ENCODE peak calls at places on chromosomes 16 and 17, in eight cellular contexts. G is progenitor cell of endocrine pancreas, E is fibroblast of pulmonary artery, F is heart right ventricle, H is breast epithelium, M is stomach, K is foreskin fibroblast, P is bronchial epithelial cell. W is an unnamed sample.

GRCh38 chr17:49496183-49496865 is 1.2 kb downstream of the NGFR start:
- DNase-seq in G (peak; percentile 81), E (peak; percentile 49), F (peak; percentile 85), H (no peak), M (peak; percentile 83), K (peak; percentile 35), P (no peak), W (peak; percentile 89)

GRCh38 chr16:11084484-11085024 is 140.2 kb downstream of the CLEC16A start:
- DNase-seq in G (no peak), E (peak; percentile 76), F (no peak), H (no peak), M (no peak), K (peak; percentile 85), P (no peak), W (no peak)

GRCh38 chr17:4074831-4075495 is 67.9 kb downstream of the ZZEF1 start:
- DNase-seq in G (no peak), E (peak; percentile 67), F (no peak), H (no peak), M (no peak), K (peak; percentile 7), P (peak; percentile 54), W (peak; percentile 56)

GRCh38 chr16:9787717-9788116 is 394.5 kb downstream of the GRIN2A start:
- DNase-seq in G (no peak), E (no peak), F (no peak), H (no peak), M (no peak), K (no peak), P (no peak), W (no peak)

GRCh38 chr17:77541995-77542394 is 401.2 kb downstream of the SEC14L1 start:
- DNase-seq in G (no peak), E (no peak), F (no peak), H (no peak), M (no peak), K (no peak), P (no peak), W (no peak)

GRCh38 chr17:81518785-81519283 is 6.2 kb upstream of the ACTG1 start:
- DNase-seq in G (no peak), E (no peak), F (peak; percentile 52), H (no peak), M (peak; percentile 70), K (no peak), P (peak; percentile 35), W (peak; percentile 63)

GRCh38 chr16:57276596-57276995 is 7.9 kb downstream of the PLLP start:
- DNase-seq in G (no peak), E (peak; percentile 65), F (no peak), H (no peak), M (no peak), K (no peak), P (peak; percentile 96), W (no peak)

GRCh38 chr16:21302454-21302853 is 24.4 kb upstream of the CRYM start:
- DNase-seq in G (no peak), E (peak; percentile 2), F (no peak), H (no peak), M (no peak), K (no peak), P (peak; percentile 67), W (no peak)

GRCh38 chr17:16450028-16450427 is 34.7 kb downstream of the TRPV2 start:
- DNase-seq in G (no peak), E (no peak), F (no peak), H (no peak), M (no peak), K (no peak), P (no peak), W (no peak)
- TF ChIP-seq CTCF in G (no peak), E (no peak), F (no peak), H (no peak), M (no peak), K (no peak), P (no peak), W (no peak)

GRCh38 chr16:29315916-29316517 is 90.5 kb downstream of the NPIPB11 start:
- DNase-seq in G (no peak), E (no peak), F (no peak), H (no peak), M (no peak), K (no peak), P (no peak), W (no peak)

GRCh38 chr16:29317269-29317668 is 89.2 kb downstream of the NPIPB11 start:
- DNase-seq in G (no peak), E (no peak), F (no peak), H (no peak), M (no peak), K (no peak), P (no peak), W (no peak)

GRCh38 chr16:29316673-29317237 is 89.8 kb downstream of the NPIPB11 start:
- DNase-seq in G (no peak), E (no peak), F (no peak), H (no peak), M (no peak), K (no peak), P (no peak), W (no peak)

GRCh38 chr16:29319726-29320125 is 86.8 kb downstream of the NPIPB11 start:
- DNase-seq in G (no peak), E (no peak), F (no peak), H (no peak), M (no peak), K (no peak), P (no peak), W (no peak)

DNA sequence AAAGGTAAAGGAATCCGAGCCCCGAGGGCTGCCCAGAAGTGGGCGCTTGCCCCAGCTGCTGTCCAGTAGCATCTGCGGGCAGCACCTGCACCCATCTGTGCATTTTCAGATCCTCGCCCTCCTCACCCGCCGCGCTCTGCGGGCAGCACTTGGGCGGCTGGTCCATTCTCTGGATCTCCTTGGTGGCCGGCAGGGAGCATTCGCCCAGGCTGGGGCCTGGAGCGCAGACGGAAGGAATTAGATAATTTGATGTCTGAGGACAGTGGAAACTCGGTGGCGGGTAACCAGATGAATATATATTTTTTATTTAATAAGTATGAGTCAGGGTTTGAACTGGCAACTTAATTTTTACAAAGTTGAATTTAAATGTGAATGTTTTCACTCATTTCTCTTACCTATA is 88.5 kb downstream of the NPIPB11 start:
- DNase-seq in G (no peak), E (no peak), F (no peak), H (no peak), M (no peak), K (no peak), P (no peak), W (no peak)
- TF ChIP-seq CTCF in G (peak; percentile 43), E (peak; percentile 14), F (no peak), H (no peak), M (no peak), K (no peak), P (peak; percentile 42), W (no peak)

DNA sequence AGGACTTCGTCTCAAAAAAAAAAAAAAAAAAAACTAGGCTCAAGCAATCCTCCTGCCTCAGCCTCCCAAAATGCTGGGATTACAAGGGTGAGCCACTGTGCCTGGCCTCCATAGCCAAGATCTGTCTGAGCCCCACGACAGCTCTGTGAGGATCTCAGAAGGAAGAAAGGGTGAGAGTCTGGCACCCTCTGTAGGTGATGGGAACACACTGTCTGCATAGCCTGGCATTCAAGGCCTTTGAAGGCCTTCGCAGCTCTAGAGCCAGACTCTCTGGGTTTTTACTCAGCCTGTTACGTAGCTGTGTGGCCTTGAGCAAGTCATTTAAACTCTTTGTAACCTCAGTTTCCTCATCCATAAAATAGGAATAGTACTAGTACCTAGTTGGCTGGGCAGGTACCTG is 6.3 kb upstream of the XPO6 start:
- DNase-seq in G (no peak), E (peak; percentile 73), F (no peak), H (no peak), M (peak; percentile 37), K (peak; percentile 26), P (peak; percentile 49), W (peak; percentile 67)
- TF ChIP-seq CTCF in G (peak; percentile 15), E (peak; percentile 72), F (peak; percentile 16), H (no peak), M (peak; percentile 39), K (peak; percentile 80), P (peak; percentile 71), W (peak; percentile 69)

GRCh38 chr16:23423496-23424049 is 29.4 kb downstream of the COG7 start:
- DNase-seq in G (no peak), E (peak; percentile 94), F (peak; percentile 29), H (peak; percentile 95), M (peak; percentile 83), K (peak; percentile 97), P (peak; percentile 97), W (no peak)
- TF ChIP-seq CTCF in G (no peak), E (no peak), F (no peak), H (no peak), M (no peak), K (no peak), P (no peak), W (no peak)

W was measured in GM10248.